ENCODE peak calls at places on chromosomes 2 and 18, in ten cellular contexts. D is stimulated activated CD8-positive, alpha-beta memory T cell treated with anti-CD3 and anti-CD28 coated beads, Interleukin-2, amount 100 ng/mL, for 48 hours; N is AG09309; F is endodermal cell; S is GM23248; O is gastrocnemius medialis; J is amniotic stem cell; H is activated gamma-delta T cell treated with Interleukin-2 at 50 U/mL for 16 hours; Q is NCI-H226; P is A549. G is an unnamed sample.

GRCh38 chr2:135812907-135813511 is 24.0 kb downstream of the LCT start:
- DNase-seq in D (no peak), N (no peak), F (no peak), S (no peak), O (no peak), J (no peak), H (no peak), Q (no peak), P (no peak), G (no peak)

GRCh38 chr2:197517150-197517549 is 1.3 kb downstream of the MOB4 start:
- DNase-seq in D (no peak), N (no peak), F (no peak), S (peak), O (no peak), J (no peak), H (no peak), Q (no peak), P (no peak), G (no peak)

GRCh38 chr2:64751286-64752260 is 97.9 kb upstream of the SERTAD2 start:
- DNase-seq in D (no peak), N (no peak), F (no peak), S (peak), O (peak), J (no peak), H (peak), Q (peak), P (peak), G (peak)

GRCh38 chr2:231640646-231641111 is 48.0 kb downstream of the TEX44 start:
- DNase-seq in D (no peak), N (no peak), F (no peak), S (peak), O (peak), J (no peak), H (no peak), Q (no peak), P (peak), G (no peak)

GRCh38 chr2:67399831-67400489 is 2.8 kb downstream of the ETAA1 start:
- DNase-seq in D (no peak), N (no peak), F (no peak), S (peak), O (no peak), J (no peak), H (no peak), Q (peak), P (peak), G (no peak)

GRCh38 chr2:190791347-190791982 is 89.2 kb upstream of the GLS start:
- DNase-seq in D (peak), N (peak), F (peak), S (peak), O (no peak), J (no peak), H (peak), Q (peak), P (no peak), G (no peak)

GRCh38 chr2:190343170-190343499 is 254 bp upstream of the INPP1 start:
- DNase-seq in D (no peak), N (no peak), F (no peak), S (no peak), O (no peak), J (no peak), H (no peak), Q (no peak), P (no peak), G (no peak)

GRCh38 chr2:12867888-12868287 is 151.2 kb downstream of the TRIB2 start:
- DNase-seq in D (no peak), N (no peak), F (no peak), S (no peak), O (no peak), J (no peak), H (no peak), Q (no peak), P (no peak), G (no peak)

GRCh38 chr2:54061272-54061671 is 54.1 kb upstream of the ACYP2 start:
- DNase-seq in D (no peak), N (no peak), F (no peak), S (no peak), O (no peak), J (no peak), H (no peak), Q (no peak), P (no peak), G (no peak)

GRCh38 chr2:45469314-45470099 is 141.6 kb downstream of the SRBD1 start:
- DNase-seq in D (no peak), N (no peak), F (no peak), S (no peak), O (no peak), J (no peak), H (no peak), Q (no peak), P (peak), G (peak)

GRCh38 chr2:135890830-135891229 is 14.6 kb upstream of the MCM6 start:
- DNase-seq in D (no peak), N (no peak), F (no peak), S (no peak), O (no peak), J (no peak), H (no peak), Q (no peak), P (no peak), G (no peak)

GRCh38 chr18:25533088-25533676 is 181.2 kb upstream of the ZNF521 start:
- DNase-seq in D (no peak), N (no peak), F (no peak), S (no peak), O (no peak), J (no peak), H (no peak), Q (no peak), P (no peak), G (no peak)

GRCh38 chr18:75784413-75784812 is 356.9 kb upstream of the SMIM21 start:
- DNase-seq in D (no peak), N (no peak), F (no peak), S (no peak), O (no peak), J (no peak), H (no peak), Q (no peak), P (no peak), G (no peak)

GRCh38 chr2:124254621-124255020 is 229.5 kb downstream of the CNTNAP5 start:
- DNase-seq in D (no peak), N (no peak), F (no peak), S (no peak), O (no peak), J (no peak), H (no peak), Q (peak), P (no peak), G (no peak)

GRCh38 chr2:223251656-223252229 is 199.8 kb downstream of the KCNE4 start:
- DNase-seq in D (no peak), N (peak), F (no peak), S (no peak), O (no peak), J (no peak), H (no peak), Q (no peak), P (no peak), G (no peak)

GRCh38 chr2:120353591-120353898 is 7.6 kb downstream of the INHBB start:
- DNase-seq in D (no peak), N (no peak), F (no peak), S (no peak), O (no peak), J (no peak), H (no peak), Q (no peak), P (no peak), G (no peak)

GRCh38 chr2:56531668-56532420 is 348.1 kb downstream of the CCDC85A start:
- DNase-seq in D (no peak), N (no peak), F (no peak), S (peak), O (no peak), J (no peak), H (no peak), Q (peak), P (no peak), G (no peak)

GRCh38 chr2:39996653-39997080 is 217.6 kb upstream of the THUMPD2 start:
- DNase-seq in D (no peak), N (peak), F (no peak), S (peak), O (no peak), J (no peak), H (no peak), Q (peak), P (peak), G (no peak)

GRCh38 chr18:23154021-23154420 is 18.7 kb downstream of the CABLES1 start:
- DNase-seq in D (no peak), N (no peak), F (no peak), S (peak), O (no peak), J (no peak), H (no peak), Q (no peak), P (no peak), G (no peak)

GRCh38 chr2:130380096-130380934 is 24.5 kb downstream of the PTPN18 start:
- DNase-seq in D (no peak), N (no peak), F (no peak), S (no peak), O (no peak), J (no peak), H (no peak), Q (peak), P (no peak), G (no peak)

GRCh38 chr18:79784965-79785770 is 12.6 kb upstream of the KCNG2 start:
- DNase-seq in D (no peak), N (peak), F (no peak), S (peak), O (no peak), J (no peak), H (no peak), Q (no peak), P (no peak), G (no peak)

GRCh38 chr2:241903121-241904010 is 33.8 kb downstream of the RTP5 start:
- DNase-seq in D (no peak), N (no peak), F (peak), S (no peak), O (no peak), J (no peak), H (no peak), Q (no peak), P (no peak), G (no peak)

GRCh38 chr2:232103140-232103737 is 141.7 kb downstream of the DIS3L2 start:
- DNase-seq in D (no peak), N (peak), F (no peak), S (peak), O (no peak), J (no peak), H (no peak), Q (no peak), P (no peak), G (no peak)

GRCh38 chr2:12721571-12722444 is 5.1 kb downstream of the TRIB2 start:
- DNase-seq in D (no peak), N (peak), F (no peak), S (no peak), O (no peak), J (peak), H (no peak), Q (peak), P (no peak), G (no peak)

GRCh38 chr18:71598374-71598773 is 945.8 kb downstream of the CBLN2 start:
- DNase-seq in D (no peak), N (no peak), F (no peak), S (no peak), O (no peak), J (no peak), H (no peak), Q (peak), P (no peak), G (no peak)

GRCh38 chr2:99256677-99257076 is 1.2 kb upstream of the LYG2 start:
- DNase-seq in D (no peak), N (no peak), F (no peak), S (peak), O (no peak), J (no peak), H (no peak), Q (no peak), P (no peak), G (no peak)

GRCh38 chr2:23375448-23375847 is 9.5 kb upstream of the KLHL29 start:
- DNase-seq in D (no peak), N (no peak), F (peak), S (peak), O (no peak), J (no peak), H (no peak), Q (peak), P (peak), G (no peak)

GRCh38 chr2:18238231-18238630 is 322.2 kb downstream of the RDH14 start:
- DNase-seq in D (no peak), N (no peak), F (no peak), S (no peak), O (no peak), J (no peak), H (no peak), Q (peak), P (no peak), G (no peak)

GRCh38 chr2:239806758-239807434 is 218.2 kb downstream of the NDUFA10 start:
- DNase-seq in D (no peak), N (no peak), F (peak), S (no peak), O (no peak), J (no peak), H (no peak), Q (no peak), P (no peak), G (no peak)

GRCh38 chr2:2326053-2326452 is 5.0 kb downstream of the MYT1L start:
- DNase-seq in D (no peak), N (no peak), F (no peak), S (no peak), O (no peak), J (no peak), H (no peak), Q (no peak), P (no peak), G (no peak)

GRCh38 chr2:28484835-28485234 is 11.0 kb upstream of the PLB1 start:
- DNase-seq in D (no peak), N (no peak), F (no peak), S (no peak), O (no peak), J (no peak), H (no peak), Q (no peak), P (no peak), G (no peak)

GRCh38 chr18:23388357-23388756 is 64.7 kb upstream of the RIOK3 start:
- DNase-seq in D (no peak), N (no peak), F (no peak), S (no peak), O (no peak), J (no peak), H (no peak), Q (no peak), P (no peak), G (no peak)

GRCh38 chr2:40160730-40161129 is 291.2 kb downstream of the SLC8A1 start:
- DNase-seq in D (no peak), N (no peak), F (no peak), S (no peak), O (no peak), J (no peak), H (no peak), Q (no peak), P (no peak), G (no peak)

GRCh38 chr2:85813978-85814801 is 60.4 kb downstream of the ATOH8 start:
- DNase-seq in D (peak), N (peak), F (peak), S (peak), O (peak), J (peak), H (peak), Q (peak), P (peak), G (peak)

GRCh38 chr2:209431701-209432100 is 7.9 kb downstream of the MAP2 start:
- DNase-seq in D (no peak), N (peak), F (no peak), S (peak), O (no peak), J (peak), H (no peak), Q (peak), P (no peak), G (no peak)

GRCh38 chr2:148876190-148876588 is 1.2 kb downstream of the KIF5C start:
- DNase-seq in D (no peak), N (no peak), F (peak), S (no peak), O (no peak), J (no peak), H (no peak), Q (no peak), P (no peak), G (no peak)

GRCh38 chr2:69770193-69770702 is 28.3 kb downstream of the ANXA4 start:
- DNase-seq in D (no peak), N (no peak), F (no peak), S (peak), O (peak), J (peak), H (peak), Q (peak), P (peak), G (peak)

GRCh38 chr2:26894136-26894535 is 46.2 kb downstream of the DPYSL5 start:
- DNase-seq in D (no peak), N (no peak), F (no peak), S (no peak), O (no peak), J (no peak), H (no peak), Q (no peak), P (no peak), G (no peak)

GRCh38 chr2:200077838-200078237 is 122.5 kb downstream of the MAIP1 start:
- DNase-seq in D (no peak), N (no peak), F (no peak), S (no peak), O (no peak), J (no peak), H (no peak), Q (no peak), P (no peak), G (no peak)

GRCh38 chr2:106124787-106125549 is 69.1 kb downstream of the UXS1 start:
- DNase-seq in D (no peak), N (no peak), F (no peak), S (no peak), O (no peak), J (no peak), H (no peak), Q (peak), P (no peak), G (peak)

G was measured in Caco-2.